ENCODE peak calls at places on chromosome 13, in eight cellular contexts. One of them, this sample, is unnamed.

GRCh38 chr13:48653074-48654054 is at the start of gene CYSLTR2:
- DNase-seq in ascending aorta: no peak
- DNase-seq in CD8-positive, alpha-beta T cell: no peak
- DNase-seq in sigmoid colon: no peak
- DNase-seq in AG04450: no peak
- DNase-seq in adrenal gland: no peak
- DNase-seq in cardiac fibroblast: peak
- DNase-seq in HFFc6: peak
- DNase-seq in this sample: no peak

GRCh38 chr13:97495678-97496077 is 61.7 kb downstream of the RAP2A start:
- DNase-seq in CD8-positive, alpha-beta T cell: no peak
- DNase-seq in cardiac fibroblast: no peak
- DNase-seq in ascending aorta: no peak
- DNase-seq in HFFc6: no peak
- DNase-seq in sigmoid colon: no peak
- DNase-seq in AG04450: no peak
- DNase-seq in adrenal gland: no peak
- DNase-seq in this sample: no peak

GRCh38 chr13:48186722-48187121 is 46.3 kb upstream of the ITM2B start:
- DNase-seq in cardiac fibroblast: no peak
- DNase-seq in adrenal gland: no peak
- DNase-seq in CD8-positive, alpha-beta T cell: no peak
- DNase-seq in sigmoid colon: no peak
- DNase-seq in HFFc6: no peak
- DNase-seq in AG04450: no peak
- DNase-seq in ascending aorta: no peak
- DNase-seq in this sample: no peak

GRCh38 chr13:26459276-26460131 is 98.0 kb upstream of the WASF3 start:
- DNase-seq in AG04450: no peak
- DNase-seq in HFFc6: peak
- DNase-seq in adrenal gland: no peak
- DNase-seq in sigmoid colon: no peak
- DNase-seq in cardiac fibroblast: peak
- DNase-seq in CD8-positive, alpha-beta T cell: no peak
- DNase-seq in ascending aorta: no peak
- DNase-seq in this sample: no peak

GRCh38 chr13:29227560-29227959 is 367.9 kb downstream of the SLC7A1 start:
- DNase-seq in sigmoid colon: no peak
- DNase-seq in CD8-positive, alpha-beta T cell: no peak
- DNase-seq in cardiac fibroblast: no peak
- DNase-seq in ascending aorta: no peak
- DNase-seq in HFFc6: no peak
- DNase-seq in AG04450: no peak
- DNase-seq in adrenal gland: no peak
- DNase-seq in this sample: no peak

GRCh38 chr13:73598021-73598712 is 536.0 kb downstream of the KLF12 start:
- DNase-seq in sigmoid colon: no peak
- DNase-seq in HFFc6: peak
- DNase-seq in adrenal gland: no peak
- DNase-seq in ascending aorta: no peak
- DNase-seq in cardiac fibroblast: peak
- DNase-seq in CD8-positive, alpha-beta T cell: no peak
- DNase-seq in AG04450: peak
- DNase-seq in this sample: no peak

GRCh38 chr13:110885966-110886365 is 28.9 kb downstream of the ANKRD10 start:
- DNase-seq in CD8-positive, alpha-beta T cell: no peak
- DNase-seq in sigmoid colon: no peak
- DNase-seq in cardiac fibroblast: no peak
- DNase-seq in ascending aorta: no peak
- DNase-seq in HFFc6: no peak
- DNase-seq in adrenal gland: no peak
- DNase-seq in AG04450: no peak
- DNase-seq in this sample: no peak

GRCh38 chr13:36130168-36130541 is 1.0 kb downstream of the DCLK1 start:
- DNase-seq in CD8-positive, alpha-beta T cell: no peak
- DNase-seq in AG04450: no peak
- DNase-seq in sigmoid colon: no peak
- DNase-seq in cardiac fibroblast: no peak
- DNase-seq in adrenal gland: no peak
- DNase-seq in HFFc6: no peak
- DNase-seq in ascending aorta: no peak
- DNase-seq in this sample: no peak

GRCh38 chr13:26558074-26558805 is 757 bp downstream of the WASF3 start:
- DNase-seq in HFFc6: no peak
- DNase-seq in adrenal gland: peak
- DNase-seq in ascending aorta: peak
- DNase-seq in CD8-positive, alpha-beta T cell: no peak
- DNase-seq in sigmoid colon: no peak
- DNase-seq in AG04450: no peak
- DNase-seq in cardiac fibroblast: peak
- DNase-seq in this sample: no peak

GRCh38 chr13:37642201-37642600 is 43.6 kb upstream of the POSTN start:
- DNase-seq in AG04450: no peak
- DNase-seq in cardiac fibroblast: no peak
- DNase-seq in ascending aorta: no peak
- DNase-seq in sigmoid colon: no peak
- DNase-seq in CD8-positive, alpha-beta T cell: no peak
- DNase-seq in HFFc6: no peak
- DNase-seq in adrenal gland: no peak
- DNase-seq in this sample: no peak

GRCh38 chr13:37636701-37637100 is 38.1 kb upstream of the POSTN start:
- DNase-seq in CD8-positive, alpha-beta T cell: no peak
- DNase-seq in adrenal gland: no peak
- DNase-seq in AG04450: no peak
- DNase-seq in ascending aorta: no peak
- DNase-seq in cardiac fibroblast: no peak
- DNase-seq in sigmoid colon: no peak
- DNase-seq in HFFc6: no peak
- DNase-seq in this sample: no peak

GRCh38 chr13:37645181-37645580 is 46.6 kb upstream of the POSTN start:
- DNase-seq in adrenal gland: no peak
- DNase-seq in CD8-positive, alpha-beta T cell: no peak
- DNase-seq in cardiac fibroblast: no peak
- DNase-seq in AG04450: no peak
- DNase-seq in ascending aorta: no peak
- DNase-seq in HFFc6: no peak
- DNase-seq in sigmoid colon: no peak
- DNase-seq in this sample: no peak

DNA sequence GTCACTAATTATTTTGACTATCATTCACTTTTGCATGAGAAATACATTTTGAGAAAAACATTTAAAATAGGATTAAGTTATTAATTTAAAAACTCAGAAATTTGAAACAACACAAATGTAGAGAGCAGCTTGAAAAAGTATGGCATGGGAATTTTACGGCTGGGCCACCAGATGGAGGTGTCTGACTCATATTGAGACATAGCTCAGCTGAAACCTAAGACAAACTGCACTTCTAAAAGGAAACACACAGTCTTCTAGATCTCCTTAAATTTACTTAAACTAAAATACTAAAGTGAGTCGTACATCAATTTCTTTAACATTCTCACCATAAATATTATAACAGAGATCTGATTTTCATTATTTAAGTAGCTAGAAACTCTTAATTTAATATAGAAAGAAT is 41.9 kb upstream of the POSTN start:
- DNase-seq in HFFc6: peak
- DNase-seq in adrenal gland: no peak
- DNase-seq in AG04450: peak
- DNase-seq in CD8-positive, alpha-beta T cell: no peak
- DNase-seq in sigmoid colon: no peak
- DNase-seq in cardiac fibroblast: peak
- DNase-seq in ascending aorta: no peak
- DNase-seq in this sample: no peak
- TF ChIP-seq CTCF in HFFc6: peak
- TF ChIP-seq CTCF in adrenal gland: no peak
- TF ChIP-seq CTCF in AG04450: peak
- TF ChIP-seq CTCF in CD8-positive, alpha-beta T cell: no peak
- TF ChIP-seq CTCF in sigmoid colon: peak
- TF ChIP-seq CTCF in cardiac fibroblast: peak
- TF ChIP-seq CTCF in ascending aorta: peak
- TF ChIP-seq CTCF in this sample: no peak

DNA sequence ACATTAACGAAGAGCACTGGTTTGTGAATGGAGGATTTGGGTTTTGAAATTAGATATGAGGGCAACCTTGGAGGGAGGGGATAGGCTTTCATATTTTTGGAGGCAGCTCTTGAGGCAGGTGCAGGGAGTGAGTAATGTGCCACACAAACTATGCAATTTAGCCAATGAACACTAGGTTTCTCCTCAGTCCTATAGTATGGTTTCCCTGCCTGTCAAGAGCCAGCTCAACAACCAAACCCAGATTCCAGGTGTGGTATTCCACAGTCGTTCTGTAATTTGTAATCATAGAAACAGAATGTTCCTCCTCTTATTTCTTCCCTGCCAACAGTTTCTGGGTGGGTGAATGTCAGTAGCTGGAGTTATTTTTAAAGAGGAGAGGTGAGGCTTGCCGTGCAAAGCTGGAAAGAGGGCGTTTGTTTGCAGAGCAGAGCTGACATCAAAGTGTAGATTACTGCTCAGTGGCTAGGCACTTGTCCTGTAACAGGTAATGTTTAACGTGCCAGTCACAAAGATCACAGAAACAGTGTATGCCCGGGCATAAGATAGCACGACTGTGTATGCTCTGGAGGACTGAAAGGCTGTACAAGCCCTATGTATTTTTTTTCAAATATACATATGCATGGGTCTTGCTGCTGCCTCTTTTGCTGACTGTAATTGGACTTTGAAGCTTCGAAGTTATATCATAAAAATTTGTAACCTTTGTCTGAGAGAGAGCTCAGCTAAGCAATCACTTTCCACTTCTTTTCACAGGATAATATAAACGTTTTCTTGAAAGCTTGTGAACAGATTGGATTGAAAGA is 124.3 kb downstream of the LMO7 start:
- DNase-seq in sigmoid colon: no peak
- DNase-seq in AG04450: no peak
- DNase-seq in adrenal gland: no peak
- DNase-seq in HFFc6: no peak
- DNase-seq in ascending aorta: no peak
- DNase-seq in CD8-positive, alpha-beta T cell: no peak
- DNase-seq in cardiac fibroblast: peak
- DNase-seq in this sample: no peak
- TF ChIP-seq CTCF in sigmoid colon: no peak
- TF ChIP-seq CTCF in AG04450: peak
- TF ChIP-seq CTCF in adrenal gland: no peak
- TF ChIP-seq CTCF in HFFc6: no peak
- TF ChIP-seq CTCF in ascending aorta: no peak
- TF ChIP-seq CTCF in CD8-positive, alpha-beta T cell: peak
- TF ChIP-seq CTCF in cardiac fibroblast: no peak
- TF ChIP-seq CTCF in this sample: no peak

GRCh38 chr13:24683833-24684599 is 3.8 kb downstream of the ATP12A start:
- DNase-seq in AG04450: no peak
- DNase-seq in sigmoid colon: no peak
- DNase-seq in adrenal gland: peak
- DNase-seq in cardiac fibroblast: peak
- DNase-seq in HFFc6: no peak
- DNase-seq in CD8-positive, alpha-beta T cell: peak
- DNase-seq in ascending aorta: no peak
- DNase-seq in this sample: peak
- TF ChIP-seq CTCF in AG04450: peak
- TF ChIP-seq CTCF in sigmoid colon: peak
- TF ChIP-seq CTCF in adrenal gland: peak
- TF ChIP-seq CTCF in cardiac fibroblast: peak
- TF ChIP-seq CTCF in HFFc6: peak
- TF ChIP-seq CTCF in CD8-positive, alpha-beta T cell: peak
- TF ChIP-seq CTCF in ascending aorta: peak
- TF ChIP-seq CTCF in this sample: peak

GRCh38 chr13:60331249-60332012 is 65.6 kb upstream of the TDRD3 start:
- DNase-seq in adrenal gland: no peak
- DNase-seq in cardiac fibroblast: no peak
- DNase-seq in sigmoid colon: no peak
- DNase-seq in HFFc6: no peak
- DNase-seq in CD8-positive, alpha-beta T cell: no peak
- DNase-seq in ascending aorta: no peak
- DNase-seq in AG04450: no peak
- DNase-seq in this sample: no peak

GRCh38 chr13:60329221-60329983 is 67.6 kb upstream of the TDRD3 start:
- DNase-seq in ascending aorta: no peak
- DNase-seq in sigmoid colon: no peak
- DNase-seq in CD8-positive, alpha-beta T cell: no peak
- DNase-seq in cardiac fibroblast: peak
- DNase-seq in adrenal gland: no peak
- DNase-seq in AG04450: no peak
- DNase-seq in HFFc6: peak
- DNase-seq in this sample: no peak

GRCh38 chr13:60328073-60328472 is 68.9 kb upstream of the TDRD3 start:
- DNase-seq in CD8-positive, alpha-beta T cell: no peak
- DNase-seq in ascending aorta: no peak
- DNase-seq in HFFc6: no peak
- DNase-seq in AG04450: no peak
- DNase-seq in cardiac fibroblast: peak
- DNase-seq in sigmoid colon: no peak
- DNase-seq in adrenal gland: no peak
- DNase-seq in this sample: no peak

GRCh38 chr13:60327551-60327950 is 69.5 kb upstream of the TDRD3 start:
- DNase-seq in adrenal gland: no peak
- DNase-seq in CD8-positive, alpha-beta T cell: no peak
- DNase-seq in cardiac fibroblast: no peak
- DNase-seq in HFFc6: no peak
- DNase-seq in sigmoid colon: no peak
- DNase-seq in AG04450: no peak
- DNase-seq in ascending aorta: no peak
- DNase-seq in this sample: no peak

GRCh38 chr13:60326273-60326672 is 70.7 kb upstream of the TDRD3 start:
- DNase-seq in ascending aorta: no peak
- DNase-seq in adrenal gland: no peak
- DNase-seq in AG04450: no peak
- DNase-seq in HFFc6: no peak
- DNase-seq in CD8-positive, alpha-beta T cell: no peak
- DNase-seq in sigmoid colon: no peak
- DNase-seq in cardiac fibroblast: no peak
- DNase-seq in this sample: no peak
- TF ChIP-seq CTCF in ascending aorta: no peak
- TF ChIP-seq CTCF in adrenal gland: no peak
- TF ChIP-seq CTCF in AG04450: no peak
- TF ChIP-seq CTCF in HFFc6: peak
- TF ChIP-seq CTCF in CD8-positive, alpha-beta T cell: no peak
- TF ChIP-seq CTCF in sigmoid colon: no peak
- TF ChIP-seq CTCF in cardiac fibroblast: no peak
- TF ChIP-seq CTCF in this sample: no peak

DNA sequence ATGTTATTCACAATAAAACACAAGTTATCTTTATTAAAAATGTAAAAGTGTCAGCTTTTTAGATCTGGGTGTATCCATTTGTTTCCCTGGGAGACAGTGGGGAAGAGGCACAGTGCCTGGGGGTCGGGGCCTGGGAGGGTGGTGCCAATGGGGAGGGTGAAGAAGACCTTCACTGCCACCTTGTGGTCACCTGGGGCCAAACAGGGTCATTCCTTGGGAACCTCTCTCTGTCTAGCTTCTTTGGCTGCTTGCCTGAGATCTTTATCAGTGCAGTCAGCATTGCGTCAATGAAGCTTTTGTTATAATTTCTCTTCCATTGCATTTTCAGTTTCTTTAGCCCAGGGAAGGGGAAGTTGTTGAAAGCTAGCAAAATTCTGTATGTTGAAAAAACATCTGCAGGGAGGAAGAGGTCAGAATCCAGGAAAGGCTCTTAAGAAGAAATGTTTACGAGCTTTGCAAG is 39.1 kb downstream of the PCDH8 start:
- DNase-seq in sigmoid colon: no peak
- DNase-seq in AG04450: no peak
- DNase-seq in CD8-positive, alpha-beta T cell: no peak
- DNase-seq in HFFc6: peak
- DNase-seq in adrenal gland: peak
- DNase-seq in ascending aorta: no peak
- DNase-seq in cardiac fibroblast: peak
- DNase-seq in this sample: peak
- TF ChIP-seq CTCF in sigmoid colon: no peak
- TF ChIP-seq CTCF in AG04450: peak
- TF ChIP-seq CTCF in CD8-positive, alpha-beta T cell: no peak
- TF ChIP-seq CTCF in HFFc6: peak
- TF ChIP-seq CTCF in adrenal gland: peak
- TF ChIP-seq CTCF in ascending aorta: no peak
- TF ChIP-seq CTCF in cardiac fibroblast: peak
- TF ChIP-seq CTCF in this sample: no peak